ENCODE peak calls at places on chromosomes 5 and 9, in seven cellular contexts. Z is GM12891, F is H1, X is SK-N-SH, R is GM12878, A is HepG2, Y is K562. O is an unnamed sample.

GRCh38 chr5:56594821-56595220 is 220.5 kb upstream of the MAP3K1 start:
- DNase-seq in Z (no peak), F (no peak), X (no peak), R (no peak), A (no peak), Y (no peak), O (no peak)

GRCh38 chr5:37619353-37619752 is 220.5 kb downstream of the GDNF start:
- DNase-seq in Z (no peak), F (no peak), X (no peak), R (no peak), A (no peak), Y (no peak), O (no peak)

GRCh38 chr5:143219696-143220095 is 183.8 kb downstream of the NR3C1 start:
- DNase-seq in Z (no peak), F (no peak), X (no peak), R (no peak), A (no peak), Y (no peak), O (no peak)

GRCh38 chr5:179258922-179259730 is 86.1 kb downstream of the ADAMTS2 start:
- DNase-seq in Z (no peak), F (no peak), X (peak), R (no peak), A (no peak), Y (no peak), O (no peak)

GRCh38 chr5:41270423-41271251 is 57.3 kb upstream of the C6 start:
- DNase-seq in Z (no peak), F (no peak), X (peak), R (no peak), A (peak), Y (no peak), O (no peak)

GRCh38 chr5:118937393-118938061 is 50.8 kb downstream of the DTWD2 start:
- DNase-seq in Z (no peak), F (no peak), X (no peak), R (peak), A (peak), Y (no peak), O (no peak)

GRCh38 chr9:101999441-101999840 is 261.0 kb upstream of the GRIN3A start:
- DNase-seq in Z (no peak), F (no peak), X (no peak), R (no peak), A (no peak), Y (no peak), O (no peak)

GRCh38 chr5:179620703-179621350 is 2.6 kb downstream of the HNRNPH1 start:
- DNase-seq in Z (no peak), F (no peak), X (no peak), R (no peak), A (no peak), Y (no peak), O (no peak)

GRCh38 chr5:64632251-64632650 is 58.1 kb upstream of the SHISAL2B start:
- DNase-seq in Z (no peak), F (no peak), X (no peak), R (no peak), A (no peak), Y (no peak), O (no peak)

GRCh38 chr5:8229551-8229950 is 360.6 kb downstream of the MTRR start:
- DNase-seq in Z (no peak), F (no peak), X (no peak), R (no peak), A (no peak), Y (no peak), O (no peak)

GRCh38 chr9:115367321-115367720 is 249.4 kb upstream of the TNC start:
- DNase-seq in Z (no peak), F (no peak), X (no peak), R (no peak), A (no peak), Y (no peak), O (no peak)

GRCh38 chr9:92151691-92152393 is 36.6 kb upstream of the SPTLC1 start:
- DNase-seq in Z (no peak), F (no peak), X (peak), R (no peak), A (no peak), Y (no peak), O (no peak)

GRCh38 chr5:139482050-139482889 is at the start of gene STING1:
- DNase-seq in Z (no peak), F (no peak), X (peak), R (peak), A (peak), Y (peak), O (no peak)

GRCh38 chr9:19181002-19181401 is 49.5 kb upstream of the DENND4C start:
- DNase-seq in Z (no peak), F (no peak), X (no peak), R (no peak), A (no peak), Y (no peak), O (no peak)

GRCh38 chr5:157130933-157131332 is 11.7 kb downstream of the MED7 start:
- DNase-seq in Z (no peak), F (no peak), X (peak), R (no peak), A (no peak), Y (no peak), O (no peak)

GRCh38 chr9:127537014-127537413 is 75.1 kb upstream of the STXBP1 start:
- DNase-seq in Z (no peak), F (no peak), X (no peak), R (no peak), A (no peak), Y (no peak), O (no peak)
- TF ChIP-seq TAF1 in Z (no peak), F (no peak), X (no peak), R (no peak), A (no peak), Y (no peak), O (no peak)

GRCh38 chr5:172276214-172276613 is 7.3 kb downstream of the UBTD2 start:
- DNase-seq in Z (no peak), F (no peak), X (no peak), R (no peak), A (peak), Y (no peak), O (no peak)

GRCh38 chr5:172274951-172275753 is 8.4 kb downstream of the UBTD2 start:
- DNase-seq in Z (no peak), F (no peak), X (no peak), R (peak), A (no peak), Y (no peak), O (no peak)

GRCh38 chr5:172280317-172280716 is 3.2 kb downstream of the UBTD2 start:
- DNase-seq in Z (no peak), F (no peak), X (no peak), R (no peak), A (peak), Y (no peak), O (no peak)

GRCh38 chr5:172280937-172281336 is 2.6 kb downstream of the UBTD2 start:
- DNase-seq in Z (no peak), F (no peak), X (no peak), R (no peak), A (no peak), Y (no peak), O (no peak)

GRCh38 chr5:172278356-172278755 is 5.2 kb downstream of the UBTD2 start:
- DNase-seq in Z (no peak), F (no peak), X (no peak), R (no peak), A (no peak), Y (no peak), O (no peak)
- TF ChIP-seq TAF1 in Z (no peak), F (no peak), X (no peak), R (no peak), A (no peak), Y (no peak), O (no peak)

GRCh38 chr9:13673348-13673747 is 393.9 kb upstream of the MPDZ start:
- DNase-seq in Z (no peak), F (no peak), X (no peak), R (no peak), A (no peak), Y (no peak), O (no peak)
- TF ChIP-seq TAF1 in Z (no peak), F (no peak), X (no peak), R (no peak), A (no peak), Y (no peak), O (no peak)

GRCh38 chr5:36526537-36526936 is 79.9 kb upstream of the SLC1A3 start:
- DNase-seq in Z (no peak), F (no peak), X (no peak), R (no peak), A (no peak), Y (no peak), O (no peak)

GRCh38 chr5:36530249-36530648 is 76.2 kb upstream of the SLC1A3 start:
- DNase-seq in Z (no peak), F (no peak), X (no peak), R (no peak), A (no peak), Y (no peak), O (no peak)

GRCh38 chr5:36528588-36528987 is 77.8 kb upstream of the SLC1A3 start:
- DNase-seq in Z (no peak), F (no peak), X (no peak), R (no peak), A (no peak), Y (no peak), O (no peak)

GRCh38 chr5:36531401-36531800 is 75.0 kb upstream of the SLC1A3 start:
- DNase-seq in Z (no peak), F (no peak), X (no peak), R (no peak), A (no peak), Y (no peak), O (no peak)

DNA sequence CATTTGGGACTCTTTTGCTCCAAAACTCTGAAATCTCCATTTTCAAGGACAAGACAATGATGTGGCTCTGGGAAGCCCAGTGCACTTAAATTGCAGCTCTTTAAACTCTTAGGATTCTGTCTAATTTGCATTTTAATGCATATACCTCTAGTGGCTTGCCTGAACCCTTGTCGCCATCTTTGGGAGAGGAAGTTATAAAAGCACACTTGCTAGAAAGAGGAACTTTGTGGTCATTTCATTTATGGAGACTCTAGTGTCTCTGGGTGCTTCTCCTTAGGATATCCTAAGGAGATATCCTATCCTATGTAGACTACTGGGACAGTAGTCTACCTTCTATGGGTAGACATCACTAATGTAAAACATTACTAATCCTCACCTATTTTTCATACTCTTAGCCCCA is 77.3 kb upstream of the SLC1A3 start:
- DNase-seq in Z (no peak), F (no peak), X (no peak), R (no peak), A (no peak), Y (no peak), O (no peak)
- TF ChIP-seq TAF1 in Z (no peak), F (no peak), X (no peak), R (no peak), A (no peak), Y (no peak), O (no peak)

DNA sequence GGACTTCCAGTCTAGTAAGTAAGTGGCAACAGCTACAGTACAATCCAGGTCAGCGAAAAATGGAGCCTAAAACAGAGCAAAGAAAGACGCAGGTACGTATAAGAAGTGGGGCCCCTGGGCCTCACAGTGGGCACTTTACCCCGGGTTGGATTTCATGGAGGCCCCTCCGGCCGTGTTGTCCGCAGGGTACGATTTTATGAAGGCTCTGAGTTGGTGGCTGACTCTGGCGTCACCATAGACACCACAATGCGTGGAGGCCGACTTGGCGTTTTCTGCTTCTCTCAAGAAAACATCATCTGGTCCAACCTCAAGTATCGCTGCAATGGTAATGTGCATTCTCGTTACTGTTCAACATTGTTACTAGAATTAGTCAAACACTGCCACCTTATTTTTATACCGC is 47.1 kb downstream of the THBS4 start:
- DNase-seq in Z (no peak), F (no peak), X (no peak), R (no peak), A (no peak), Y (no peak), O (no peak)
- TF ChIP-seq TAF1 in Z (no peak), F (no peak), X (no peak), R (no peak), A (no peak), Y (no peak), O (no peak)

DNA sequence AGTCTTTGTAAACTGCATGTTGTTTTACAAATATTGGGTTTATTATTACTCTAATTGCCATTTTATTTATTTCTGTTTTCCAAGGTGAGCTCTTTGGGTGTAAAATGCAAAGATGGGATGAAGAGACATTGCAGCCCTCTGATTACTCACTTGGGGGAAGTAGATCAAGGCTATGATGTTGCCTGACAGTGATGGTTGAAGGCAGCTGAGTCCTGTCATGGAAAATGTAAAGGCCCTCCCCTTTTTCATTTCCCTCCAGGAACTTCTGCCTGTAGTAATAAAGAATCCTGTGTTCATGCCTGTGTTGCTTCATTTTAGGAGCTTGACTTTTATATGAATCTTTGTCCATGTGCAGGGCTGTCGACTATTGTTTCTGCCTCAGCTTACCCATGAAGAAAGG is 605.4 kb upstream of the CLINT1 start:
- DNase-seq in Z (no peak), F (no peak), X (no peak), R (no peak), A (no peak), Y (no peak), O (no peak)
- TF ChIP-seq TAF1 in Z (no peak), F (no peak), X (no peak), R (no peak), A (no peak), Y (no peak), O (no peak)

DNA sequence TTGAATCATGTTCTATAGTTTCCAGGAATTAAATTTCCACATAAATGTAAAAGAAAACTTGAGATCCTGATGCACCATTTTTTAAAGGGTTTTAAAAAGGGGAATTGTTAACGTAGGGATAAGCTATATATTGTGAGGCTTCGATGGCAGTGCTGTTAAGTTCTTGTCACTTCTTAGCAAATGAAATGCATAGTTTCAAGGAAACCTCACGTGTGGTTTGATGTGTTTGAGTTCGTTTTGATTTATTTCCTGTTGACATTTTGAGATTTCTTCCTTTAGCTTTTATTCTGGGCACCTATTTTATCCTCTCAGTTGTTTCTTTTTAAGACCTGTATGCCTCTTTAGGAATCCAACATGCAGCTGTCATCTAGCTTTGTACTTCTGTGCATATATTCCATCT is 301.0 kb downstream of the DOCK8 start:
- DNase-seq in Z (no peak), F (no peak), X (no peak), R (no peak), A (no peak), Y (no peak), O (no peak)
- TF ChIP-seq TAF1 in Z (no peak), F (no peak), X (no peak), R (no peak), A (no peak), Y (no peak), O (no peak)